ENCODE peak calls at places on chromosomes 5 and 9, in five cellular contexts. One of them, this sample, is unnamed.

GRCh38 chr5:4563400-4563799 is 576.7 kb upstream of the ADAMTS16 start:
- DNase-seq in NCI-H524 treated with DMSO at 0.1 percent for 48 hours: peak; percentile 69
- DNase-seq in WTC11: peak; percentile 66
- DNase-seq in left lobe of liver: no peak
- DNase-seq in caudate nucleus: no peak
- DNase-seq in this sample: no peak

GRCh38 chr9:136902259-136902821 is 16.0 kb downstream of the TRAF2 start:
- DNase-seq in NCI-H524 treated with DMSO at 0.1 percent for 48 hours: no peak
- DNase-seq in WTC11: no peak
- DNase-seq in left lobe of liver: peak; percentile 87
- DNase-seq in caudate nucleus: no peak
- DNase-seq in this sample: peak; percentile 58

GRCh38 chr5:124193371-124193789 is 553.1 kb downstream of the ZNF608 start:
- DNase-seq in NCI-H524 treated with DMSO at 0.1 percent for 48 hours: no peak
- DNase-seq in WTC11: no peak
- DNase-seq in left lobe of liver: no peak
- DNase-seq in caudate nucleus: no peak
- DNase-seq in this sample: no peak

GRCh38 chr5:171745602-171746001 is 40.0 kb upstream of the SMIM23 start:
- DNase-seq in NCI-H524 treated with DMSO at 0.1 percent for 48 hours: no peak
- DNase-seq in WTC11: no peak
- DNase-seq in left lobe of liver: no peak
- DNase-seq in caudate nucleus: no peak
- DNase-seq in this sample: no peak

GRCh38 chr5:150271296-150271692 is 18.3 kb downstream of the CAMK2A start:
- DNase-seq in NCI-H524 treated with DMSO at 0.1 percent for 48 hours: no peak
- DNase-seq in WTC11: no peak
- DNase-seq in left lobe of liver: no peak
- DNase-seq in caudate nucleus: no peak
- DNase-seq in this sample: no peak

GRCh38 chr5:142685418-142686209 is at the start of gene FGF1:
- DNase-seq in NCI-H524 treated with DMSO at 0.1 percent for 48 hours: no peak
- DNase-seq in WTC11: no peak
- DNase-seq in left lobe of liver: no peak
- DNase-seq in caudate nucleus: peak; percentile 79
- DNase-seq in this sample: no peak

GRCh38 chr5:96090205-96090604 is 128.6 kb upstream of the ELL2 start:
- DNase-seq in NCI-H524 treated with DMSO at 0.1 percent for 48 hours: no peak
- DNase-seq in WTC11: no peak
- DNase-seq in left lobe of liver: no peak
- DNase-seq in caudate nucleus: no peak
- DNase-seq in this sample: no peak

GRCh38 chr9:86434039-86434726 is 80.0 kb upstream of the TUT7 start:
- DNase-seq in NCI-H524 treated with DMSO at 0.1 percent for 48 hours: no peak
- DNase-seq in WTC11: no peak
- DNase-seq in left lobe of liver: no peak
- DNase-seq in caudate nucleus: no peak
- DNase-seq in this sample: no peak

GRCh38 chr5:171840066-171840465 is 54.4 kb downstream of the SMIM23 start:
- DNase-seq in NCI-H524 treated with DMSO at 0.1 percent for 48 hours: peak; percentile 21
- DNase-seq in WTC11: no peak
- DNase-seq in left lobe of liver: no peak
- DNase-seq in caudate nucleus: no peak
- DNase-seq in this sample: no peak

GRCh38 chr5:23367863-23368262 is 139.5 kb upstream of the PRDM9 start:
- DNase-seq in NCI-H524 treated with DMSO at 0.1 percent for 48 hours: no peak
- DNase-seq in WTC11: no peak
- DNase-seq in left lobe of liver: no peak
- DNase-seq in caudate nucleus: no peak
- DNase-seq in this sample: no peak

GRCh38 chr5:135387629-135387960 is 11.4 kb downstream of the MACROH2A1 start:
- DNase-seq in NCI-H524 treated with DMSO at 0.1 percent for 48 hours: no peak
- DNase-seq in WTC11: no peak
- DNase-seq in left lobe of liver: no peak
- DNase-seq in caudate nucleus: no peak
- DNase-seq in this sample: no peak

GRCh38 chr9:91824591-91825339 is 125.3 kb downstream of the ROR2 start:
- DNase-seq in NCI-H524 treated with DMSO at 0.1 percent for 48 hours: no peak
- DNase-seq in WTC11: no peak
- DNase-seq in left lobe of liver: no peak
- DNase-seq in caudate nucleus: no peak
- DNase-seq in this sample: no peak

GRCh38 chr5:464446-464842 is 21.5 kb downstream of the EXOC3 start:
- DNase-seq in NCI-H524 treated with DMSO at 0.1 percent for 48 hours: no peak
- DNase-seq in WTC11: peak; percentile 10
- DNase-seq in left lobe of liver: no peak
- DNase-seq in caudate nucleus: no peak
- DNase-seq in this sample: no peak

GRCh38 chr9:35891649-35892048 is 14.4 kb upstream of the HRCT1 start:
- DNase-seq in NCI-H524 treated with DMSO at 0.1 percent for 48 hours: no peak
- DNase-seq in WTC11: no peak
- DNase-seq in left lobe of liver: no peak
- DNase-seq in caudate nucleus: no peak
- DNase-seq in this sample: no peak

GRCh38 chr5:126450388-126450787 is 27.2 kb downstream of the GRAMD2B start:
- DNase-seq in NCI-H524 treated with DMSO at 0.1 percent for 48 hours: no peak
- DNase-seq in WTC11: no peak
- DNase-seq in left lobe of liver: no peak
- DNase-seq in caudate nucleus: no peak
- DNase-seq in this sample: no peak

GRCh38 chr5:89087551-89088318 is 204.8 kb upstream of the MEF2C start:
- DNase-seq in NCI-H524 treated with DMSO at 0.1 percent for 48 hours: peak; percentile 26
- DNase-seq in WTC11: peak; percentile 17
- DNase-seq in left lobe of liver: no peak
- DNase-seq in caudate nucleus: no peak
- DNase-seq in this sample: no peak

GRCh38 chr5:135601466-135601865 is 22.7 kb upstream of the CXCL14 start:
- DNase-seq in NCI-H524 treated with DMSO at 0.1 percent for 48 hours: no peak
- DNase-seq in WTC11: no peak
- DNase-seq in left lobe of liver: no peak
- DNase-seq in caudate nucleus: no peak
- DNase-seq in this sample: no peak

GRCh38 chr5:31186672-31187267 is 6.7 kb upstream of the CDH6 start:
- DNase-seq in NCI-H524 treated with DMSO at 0.1 percent for 48 hours: no peak
- DNase-seq in WTC11: no peak
- DNase-seq in left lobe of liver: no peak
- DNase-seq in caudate nucleus: no peak
- DNase-seq in this sample: no peak

GRCh38 chr9:38482918-38483592 is 58.8 kb upstream of the IGFBPL1 start:
- DNase-seq in NCI-H524 treated with DMSO at 0.1 percent for 48 hours: no peak
- DNase-seq in WTC11: no peak
- DNase-seq in left lobe of liver: no peak
- DNase-seq in caudate nucleus: no peak
- DNase-seq in this sample: no peak

GRCh38 chr5:10859393-10860195 is 98.6 kb upstream of the DAP start:
- DNase-seq in NCI-H524 treated with DMSO at 0.1 percent for 48 hours: no peak
- DNase-seq in WTC11: no peak
- DNase-seq in left lobe of liver: no peak
- DNase-seq in caudate nucleus: no peak
- DNase-seq in this sample: no peak

GRCh38 chr5:128519830-128520229 is 18.2 kb downstream of the FBN2 start:
- DNase-seq in NCI-H524 treated with DMSO at 0.1 percent for 48 hours: no peak
- DNase-seq in WTC11: no peak
- DNase-seq in left lobe of liver: no peak
- DNase-seq in caudate nucleus: no peak
- DNase-seq in this sample: no peak